ENCODE peak calls at places on chromosomes 11 and 22, in five cellular contexts. H, K, T, Y and I are unnamed samples.

GRCh38 chr11:75576445-75577049 is 14.5 kb downstream of the SERPINH1 start:
- DNase-seq in H (peak; percentile 81), K (peak; percentile 79), T (no peak), Y (no peak), I (peak; percentile 46)

GRCh38 chr22:22884010-22884887 is 3.4 kb upstream of the IGLL5 start:
- DNase-seq in H (peak; percentile 94), K (peak; percentile 12), T (peak; percentile 65), Y (peak; percentile 78), I (peak; percentile 13)

GRCh38 chr22:22866381-22867111 is 21.1 kb upstream of the IGLL5 start:
- DNase-seq in H (no peak), K (no peak), T (no peak), Y (no peak), I (no peak)

GRCh38 chr11:110093407-110094297 is 460 bp downstream of the ZC3H12C start:
- DNase-seq in H (peak; percentile 82), K (peak; percentile 51), T (peak; percentile 73), Y (peak; percentile 47), I (peak; percentile 74)

GRCh38 chr22:27749597-27750225 is 51.8 kb downstream of the MN1 start:
- DNase-seq in H (peak; percentile 82), K (peak; percentile 61), T (no peak), Y (peak; percentile 23), I (peak; percentile 43)

GRCh38 chr11:62048101-62048500 is 75.7 kb upstream of the INCENP start:
- DNase-seq in H (no peak), K (peak; percentile 4), T (no peak), Y (no peak), I (no peak)

GRCh38 chr11:70161043-70161625 is 42.0 kb upstream of the FADD start:
- DNase-seq in H (no peak), K (no peak), T (no peak), Y (no peak), I (no peak)

GRCh38 chr11:70546179-70546940 is 148.0 kb downstream of the CTTN start:
- DNase-seq in H (peak; percentile 50), K (no peak), T (no peak), Y (no peak), I (no peak)

GRCh38 chr11:72736452-72737069 is 15.6 kb downstream of the ARAP1 start:
- DNase-seq in H (no peak), K (peak; percentile 31), T (peak; percentile 59), Y (no peak), I (no peak)

GRCh38 chr11:101091781-101092180 is 37.8 kb downstream of the PGR start:
- DNase-seq in H (no peak), K (no peak), T (no peak), Y (no peak), I (no peak)

GRCh38 chr11:2328656-2329354 is 27.0 kb downstream of the TSPAN32 start:
- DNase-seq in H (no peak), K (no peak), T (no peak), Y (no peak), I (no peak)

GRCh38 chr11:2702771-2703486 is 3.1 kb upstream of the KCNQ1OT1 start:
- DNase-seq in H (peak; percentile 53), K (no peak), T (no peak), Y (peak; percentile 61), I (no peak)

GRCh38 chr22:36036167-36036624 is 7.6 kb upstream of the RBFOX2 start:
- DNase-seq in H (no peak), K (no peak), T (no peak), Y (no peak), I (no peak)

GRCh38 chr22:36215976-36216375 is 14.4 kb upstream of the APOL4 start:
- DNase-seq in H (no peak), K (peak; percentile 13), T (no peak), Y (peak; percentile 57), I (no peak)

GRCh38 chr11:67248653-67249052 is 17.6 kb upstream of the GRK2 start:
- DNase-seq in H (no peak), K (peak; percentile 34), T (no peak), Y (no peak), I (no peak)

GRCh38 chr11:103907136-103907535 is 129.3 kb upstream of the DDI1 start:
- DNase-seq in H (no peak), K (no peak), T (no peak), Y (no peak), I (no peak)
- TF ChIP-seq CTCF in H (no peak), K (no peak), T (no peak), Y (no peak), I (no peak)

GRCh38 chr22:42271906-42272305 is 1.5 kb upstream of the TCF20 start:
- DNase-seq in H (no peak), K (no peak), T (no peak), Y (no peak), I (no peak)

GRCh38 chr22:42275970-42276369 is 5.5 kb upstream of the TCF20 start:
- DNase-seq in H (peak; percentile 86), K (no peak), T (peak; percentile 81), Y (no peak), I (no peak)

GRCh38 chr22:42275176-42275575 is 4.7 kb upstream of the TCF20 start:
- DNase-seq in H (no peak), K (no peak), T (no peak), Y (no peak), I (no peak)

GRCh38 chr22:42272431-42273004 is 2.1 kb upstream of the TCF20 start:
- DNase-seq in H (no peak), K (no peak), T (no peak), Y (no peak), I (no peak)

GRCh38 chr22:42273855-42274451 is 3.5 kb upstream of the TCF20 start:
- DNase-seq in H (peak; percentile 83), K (no peak), T (peak; percentile 54), Y (peak; percentile 88), I (no peak)
- H3K4me3 ChIP-seq in H (no peak overlapping the region), K (no peak overlapping the region), T (no peak overlapping the region), Y (peak overlapping the region; percentile 7), I (no peak overlapping the region)

GRCh38 chr11:124642628-124643027 is 20.0 kb downstream of the TBRG1 start:
- DNase-seq in H (no peak), K (no peak), T (no peak), Y (no peak), I (no peak)

GRCh38 chr11:124640660-124641059 is 18.0 kb downstream of the TBRG1 start:
- DNase-seq in H (peak; percentile 78), K (no peak), T (peak; percentile 21), Y (peak; percentile 20), I (no peak)

GRCh38 chr11:124643605-124644425 is 21.2 kb downstream of the TBRG1 start:
- DNase-seq in H (no peak), K (peak; percentile 98), T (no peak), Y (no peak), I (peak; percentile 95)

GRCh38 chr11:124644426-124645280 is 22.0 kb downstream of the TBRG1 start:
- DNase-seq in H (peak; percentile 86), K (peak; percentile 82), T (peak; percentile 88), Y (peak; percentile 71), I (peak; percentile 90)

GRCh38 chr11:124643042-124643604 is 20.5 kb downstream of the TBRG1 start:
- DNase-seq in H (no peak), K (no peak), T (no peak), Y (no peak), I (no peak)
- TF ChIP-seq CTCF in H (no peak), K (no peak), T (no peak), Y (no peak), I (no peak)

DNA sequence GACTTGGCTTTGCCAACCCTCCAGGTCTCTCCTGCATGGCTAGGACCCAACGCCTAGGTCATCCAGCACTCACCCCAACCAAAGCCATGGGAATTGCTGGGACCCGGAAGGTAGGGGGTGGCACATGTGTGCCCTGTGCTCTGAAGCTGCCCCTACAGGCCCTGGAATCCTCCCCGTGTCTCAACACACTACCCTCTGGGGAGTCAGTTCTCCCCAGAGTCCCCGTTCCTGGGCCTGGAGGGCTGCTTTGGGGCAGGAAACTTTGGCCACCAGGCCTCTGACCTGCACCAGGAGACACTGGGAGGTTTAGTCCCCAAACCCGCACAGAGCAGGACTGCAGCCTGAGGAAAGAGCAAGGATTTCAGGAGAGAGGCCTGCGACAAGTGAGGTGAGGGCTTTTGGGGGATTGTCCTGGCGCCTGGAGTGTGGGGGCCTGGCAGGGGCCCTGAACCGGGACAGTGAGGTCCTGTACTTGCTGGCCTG is 495 bp upstream of the IFITM1 start:
- DNase-seq in H (no peak), K (no peak), T (no peak), Y (no peak), I (no peak)
- H3K4me3 ChIP-seq in H (peak overlapping the region; percentile 100), K (peak overlapping the region; percentile 64), T (no peak overlapping the region), Y (no peak overlapping the region), I (no peak overlapping the region)

GRCh38 chr11:77074205-77074604 is 7.4 kb downstream of the CAPN5 start:
- DNase-seq in H (peak; percentile 43), K (no peak), T (no peak), Y (no peak), I (no peak)

GRCh38 chr11:77072851-77073327 is 6.1 kb downstream of the CAPN5 start:
- DNase-seq in H (peak; percentile 38), K (no peak), T (no peak), Y (no peak), I (no peak)

GRCh38 chr11:77074626-77075221 is 8.0 kb downstream of the CAPN5 start:
- DNase-seq in H (peak; percentile 22), K (no peak), T (no peak), Y (no peak), I (no peak)

GRCh38 chr11:77071671-77072605 is 5.2 kb downstream of the CAPN5 start:
- DNase-seq in H (peak; percentile 63), K (no peak), T (no peak), Y (no peak), I (no peak)

GRCh38 chr11:77073328-77074001 is 6.7 kb downstream of the CAPN5 start:
- DNase-seq in H (peak; percentile 52), K (peak; percentile 93), T (peak; percentile 21), Y (peak; percentile 76), I (peak; percentile 90)
- TF ChIP-seq CTCF in H (no peak), K (peak; percentile 72), T (no peak), Y (peak; percentile 43), I (peak; percentile 52)